ENCODE peak calls at places on chromosomes 12 and 14, in nine cellular contexts. S is iris pigment epithelial cell; H is A549; D is NCI-H1417; C is ELR; P is HTR-8/SVneo; Q is adipocyte; K is ELF-1; G is stimulated activated CD4-positive, alpha-beta T cell treated with anti-CD3 and anti-CD28 coated beads, Interleukin-4, amount 100 ng/mL, for 1 hour. I is an unnamed sample.

GRCh38 chr14:93980464-93981201 is 4.3 kb upstream of the ASB2 start:
- DNase-seq in S (peak; percentile 25), H (no peak), D (no peak), C (no peak), P (no peak), Q (no peak), K (no peak), G (no peak), I (no peak)

GRCh38 chr12:78863482-78864427 is 819 bp upstream of the SYT1 start:
- DNase-seq in S (peak; percentile 68), H (peak; percentile 72), D (peak; percentile 75), C (peak; percentile 80), P (peak; percentile 41), Q (peak; percentile 72), K (peak; percentile 59), G (no peak), I (no peak)

GRCh38 chr14:97517566-97518234 is 720.5 kb downstream of the VRK1 start:
- DNase-seq in S (no peak), H (no peak), D (no peak), C (no peak), P (no peak), Q (no peak), K (peak; percentile 21), G (no peak), I (no peak)

GRCh38 chr12:122740351-122740750 is 9.7 kb upstream of the HCAR1 start:
- DNase-seq in S (peak; percentile 8), H (no peak), D (no peak), C (no peak), P (no peak), Q (no peak), K (peak; percentile 17), G (no peak), I (no peak)

GRCh38 chr12:123983822-123984485 is 10.9 kb downstream of the ZNF664 start:
- DNase-seq in S (peak; percentile 79), H (peak; percentile 51), D (peak; percentile 62), C (peak; percentile 83), P (peak; percentile 32), Q (peak; percentile 81), K (peak; percentile 52), G (peak; percentile 21), I (peak; percentile 65)

GRCh38 chr14:101405931-101406330 is 155.4 kb upstream of the DIO3 start:
- DNase-seq in S (no peak), H (no peak), D (no peak), C (no peak), P (no peak), Q (no peak), K (no peak), G (no peak), I (no peak)

GRCh38 chr14:79708991-79709390 is 502.3 kb downstream of the DIO2 start:
- DNase-seq in S (peak; percentile 24), H (no peak), D (no peak), C (peak; percentile 37), P (peak; percentile 24), Q (no peak), K (no peak), G (no peak), I (no peak)

GRCh38 chr12:10636124-10636523 is 22.7 kb upstream of the MAGOHB start:
- DNase-seq in S (no peak), H (no peak), D (no peak), C (no peak), P (no peak), Q (no peak), K (no peak), G (no peak), I (no peak)

GRCh38 chr14:22829661-22830328 is at the start of gene MRPL52:
- DNase-seq in S (peak; percentile 88), H (peak; percentile 88), D (peak; percentile 97), C (peak; percentile 92), P (peak; percentile 69), Q (peak; percentile 94), K (peak; percentile 89), G (peak; percentile 91), I (peak; percentile 85)

GRCh38 chr14:80973918-80974317 is 18.5 kb downstream of the TSHR start:
- DNase-seq in S (no peak), H (no peak), D (no peak), C (no peak), P (no peak), Q (no peak), K (no peak), G (no peak), I (peak; percentile 40)

I was measured in CD8-positive, alpha-beta memory T cell.